ENCODE peak calls at places on chromosomes 5 and 9, in eight cellular contexts. P is PC-9, L is gastrocnemius medialis, Q is stomach, U is pancreas, Z is body of pancreas, D is psoas muscle, A is hepatocyte. S is an unnamed sample.

GRCh38 chr5:181031716-181032115 is 8.3 kb upstream of the BTNL9 start:
- DNase-seq in P (no peak), L (no peak), Q (no peak), U (no peak), Z (no peak), D (no peak), A (no peak), S (no peak)

GRCh38 chr5:3400659-3401058 is 195.0 kb upstream of the IRX1 start:
- DNase-seq in P (no peak), L (no peak), Q (no peak), U (no peak), Z (no peak), D (no peak), A (no peak), S (no peak)

GRCh38 chr5:151632524-151632923 is 41.4 kb upstream of the FAT2 start:
- DNase-seq in P (no peak), L (no peak), Q (no peak), U (no peak), Z (no peak), D (no peak), A (no peak), S (no peak)

GRCh38 chr5:32027717-32028321 is 146.3 kb downstream of the GOLPH3 start:
- DNase-seq in P (peak; percentile 60), L (peak; percentile 81), Q (no peak), U (peak; percentile 17), Z (peak; percentile 23), D (peak; percentile 60), A (peak; percentile 84), S (no peak)

GRCh38 chr5:64166201-64166959 is 737 bp downstream of the RNF180 start:
- DNase-seq in P (no peak), L (no peak), Q (no peak), U (no peak), Z (no peak), D (no peak), A (no peak), S (no peak)

GRCh38 chr5:11602298-11602697 is 301.9 kb downstream of the CTNND2 start:
- DNase-seq in P (no peak), L (no peak), Q (no peak), U (no peak), Z (no peak), D (no peak), A (no peak), S (no peak)

GRCh38 chr5:54873696-54874095 is 111.7 kb downstream of the ESM1 start:
- DNase-seq in P (no peak), L (no peak), Q (no peak), U (no peak), Z (no peak), D (no peak), A (no peak), S (no peak)

GRCh38 chr9:69637801-69638200 is 34.4 kb downstream of the APBA1 start:
- DNase-seq in P (peak; percentile 40), L (no peak), Q (no peak), U (no peak), Z (no peak), D (no peak), A (no peak), S (no peak)

GRCh38 chr5:159975462-159976019 is 33.4 kb upstream of the TTC1 start:
- DNase-seq in P (peak; percentile 63), L (no peak), Q (no peak), U (no peak), Z (no peak), D (no peak), A (peak; percentile 19), S (peak; percentile 16)

GRCh38 chr5:120463991-120464626 is at the start of gene PRR16:
- DNase-seq in P (no peak), L (peak; percentile 22), Q (peak; percentile 28), U (peak; percentile 18), Z (peak; percentile 58), D (peak; percentile 69), A (peak; percentile 85), S (peak; percentile 20)
- TF ChIP-seq CTCF in P (no peak), L (peak; percentile 55), Q (no peak), U (no peak), Z (no peak), D (peak; percentile 32), A (peak; percentile 13), S (no peak)

GRCh38 chr9:137198748-137199276 is 1.7 kb downstream of the TPRN start:
- DNase-seq in P (no peak), L (no peak), Q (peak; percentile 38), U (peak; percentile 77), Z (peak; percentile 86), D (no peak), A (no peak), S (no peak)

GRCh38 chr9:137201205-137201868 is 796 bp upstream of the TPRN start:
- DNase-seq in P (no peak), L (no peak), Q (no peak), U (no peak), Z (no peak), D (no peak), A (no peak), S (no peak)

GRCh38 chr9:137200311-137201204 is at the start of gene TPRN:
- DNase-seq in P (peak; percentile 97), L (peak; percentile 100), Q (peak; percentile 100), U (peak; percentile 99), Z (peak; percentile 100), D (peak; percentile 100), A (peak; percentile 100), S (peak; percentile 99)

GRCh38 chr9:137198051-137198747 is 2.3 kb downstream of the TPRN start:
- DNase-seq in P (peak; percentile 93), L (no peak), Q (peak; percentile 86), U (peak; percentile 93), Z (peak; percentile 95), D (no peak), A (peak; percentile 71), S (peak; percentile 81)

DNA sequence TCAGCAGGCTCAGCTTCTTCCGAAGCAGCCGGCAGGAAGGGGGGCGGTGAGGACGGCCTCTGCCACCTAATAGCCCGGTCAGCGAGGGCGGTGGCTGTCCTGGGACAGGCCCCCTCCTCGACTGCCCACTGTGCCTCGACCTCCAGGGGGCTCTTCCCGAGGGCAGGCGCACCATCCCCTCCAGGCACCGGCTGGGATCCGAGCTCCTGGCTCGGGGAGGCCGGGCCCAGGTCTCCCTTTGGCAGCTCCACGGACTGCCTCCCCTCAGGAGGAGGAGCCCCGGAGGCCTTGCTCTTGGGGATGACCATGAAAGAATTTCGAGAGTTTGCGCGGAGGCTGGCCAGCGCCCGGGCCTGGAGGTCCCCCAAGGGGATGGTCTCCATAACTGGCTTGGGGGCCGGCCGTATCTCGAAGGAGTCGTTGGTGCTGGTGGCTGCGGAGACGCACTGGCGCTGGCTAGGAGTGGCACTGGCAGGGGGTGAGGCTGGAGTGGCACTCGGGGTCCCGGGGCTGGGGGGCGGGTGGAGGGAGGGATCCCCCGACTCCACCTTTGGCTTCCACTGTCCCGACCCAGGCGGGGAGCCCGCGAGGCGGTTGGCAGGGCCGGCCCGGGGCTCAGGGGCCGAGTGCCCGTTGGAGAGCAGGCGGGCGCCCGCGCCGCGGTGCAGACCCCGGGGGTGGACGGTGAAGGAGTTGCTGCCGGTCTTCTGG is 975 bp downstream of the TPRN start:
- DNase-seq in P (no peak), L (no peak), Q (no peak), U (peak; percentile 50), Z (peak; percentile 30), D (no peak), A (peak; percentile 46), S (peak; percentile 59)
- H3K4me1 ChIP-seq in P (peaks cover 70% of the 10 kb centered on the region), L (peaks cover 58% of the 10 kb centered on the region), Q (peaks cover 90% of the 10 kb centered on the region), U (peaks cover 14% of the 10 kb centered on the region), Z (peaks cover 87% of the 10 kb centered on the region), D (peaks cover 62% of the 10 kb centered on the region), A (peaks cover 58% of the 10 kb centered on the region), S (peaks cover 65% of the 10 kb centered on the region)

GRCh38 chr9:292915-293314 is 78.2 kb downstream of the DOCK8 start:
- DNase-seq in P (no peak), L (no peak), Q (no peak), U (no peak), Z (no peak), D (no peak), A (no peak), S (no peak)
- TF ChIP-seq CTCF in P (no peak), L (no peak), Q (no peak), U (no peak), Z (no peak), D (no peak), A (no peak), S (no peak)

DNA sequence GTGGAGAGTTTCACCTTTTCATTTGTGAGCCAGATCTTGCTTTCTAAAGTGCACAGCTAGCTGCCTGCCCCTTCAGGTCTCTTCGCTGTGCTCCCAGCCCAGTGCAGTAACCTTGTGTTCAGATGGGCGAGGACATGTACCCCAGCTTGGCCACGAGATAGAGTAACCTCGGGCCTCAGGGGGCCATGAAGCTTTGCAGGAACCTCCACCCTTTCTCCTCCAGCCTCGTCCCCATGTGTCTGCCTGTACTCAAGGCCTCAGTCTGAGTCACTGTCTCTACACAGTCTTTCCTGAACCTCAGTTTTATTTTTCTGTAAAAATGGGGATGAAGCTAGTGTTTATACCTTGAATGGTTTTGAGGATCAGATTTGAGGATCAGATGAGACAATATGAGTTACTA is 37.9 kb downstream of the ERGIC1 start:
- DNase-seq in P (no peak), L (no peak), Q (no peak), U (no peak), Z (no peak), D (no peak), A (no peak), S (no peak)
- H3K4me1 ChIP-seq in P (peaks cover 43% of the 10 kb centered on the region), L (peaks cover 72% of the 10 kb centered on the region), Q (peaks cover 84% of the 10 kb centered on the region), U (peaks cover 21% of the 10 kb centered on the region), Z (peaks cover 74% of the 10 kb centered on the region), D (peaks cover 79% of the 10 kb centered on the region), A (peaks cover 20% of the 10 kb centered on the region), S (no peaks in the 10 kb centered on the region)

GRCh38 chr9:133356391-133357091 is at the start of the genes SURF1 and SURF2:
- DNase-seq in P (peak; percentile 73), L (peak; percentile 73), Q (peak; percentile 93), U (peak; percentile 89), Z (peak; percentile 93), D (peak; percentile 92), A (peak; percentile 96), S (peak; percentile 94)
- TF ChIP-seq CTCF in P (no peak), L (no peak), Q (no peak), U (no peak), Z (peak; percentile 10), D (no peak), A (no peak), S (no peak)

GRCh38 chr9:12813960-12814876 is 39.4 kb downstream of the LURAP1L start:
- DNase-seq in P (peak; percentile 96), L (peak; percentile 11), Q (peak; percentile 58), U (peak; percentile 76), Z (peak; percentile 80), D (peak; percentile 42), A (peak; percentile 89), S (peak; percentile 61)
- H3K4me1 ChIP-seq in P (peaks cover 33% of the 10 kb centered on the region), L (peaks cover 24% of the 10 kb centered on the region), Q (peaks cover 86% of the 10 kb centered on the region), U (peaks cover 23% of the 10 kb centered on the region), Z (peaks cover 52% of the 10 kb centered on the region), D (peaks cover 21% of the 10 kb centered on the region), A (peaks cover 47% of the 10 kb centered on the region), S (peaks cover 35% of the 10 kb centered on the region)